ENCODE peak calls at places on chromosomes 6 and 20, in nine cellular contexts. H is suprapubic skin; L is GM23338; F is hypothalamus; S is germinal center; X is activated naive CD4-positive, alpha-beta T cell; D is left cardiac atrium; J is hippocampal formation; P is GM13976. Q is an unnamed sample.

GRCh38 chr6:1864496-1864895 is 254.8 kb downstream of the FOXC1 start:
- DNase-seq in S (no peak), H (no peak), F (no peak), X (no peak), J (no peak), P (no peak), D (no peak), L (peak), Q (no peak)

GRCh38 chr6:135675862-135676261 is 175.6 kb upstream of the PDE7B start:
- DNase-seq in D (no peak), P (peak), J (no peak), L (peak), S (peak), X (no peak), F (no peak), H (no peak), Q (peak)

GRCh38 chr20:36219671-36220220 is 16.5 kb upstream of the AAR2 start:
- DNase-seq in H (no peak), D (no peak), L (no peak), X (no peak), S (no peak), F (peak), J (peak), P (no peak), Q (no peak)

GRCh38 chr6:18897350-18897749 is 510.2 kb downstream of the RNF144B start:
- DNase-seq in D (no peak), J (no peak), X (no peak), P (no peak), S (no peak), F (no peak), L (peak), H (no peak), Q (no peak)

GRCh38 chr20:15742076-15742475 is 831.2 kb downstream of the KIF16B start:
- DNase-seq in L (no peak), D (no peak), S (no peak), J (no peak), F (no peak), P (no peak), H (no peak), X (no peak), Q (no peak)

GRCh38 chr20:23125625-23126191 is 39.6 kb upstream of the CD93 start:
- DNase-seq in S (no peak), D (no peak), F (peak), X (no peak), L (no peak), J (no peak), H (peak), P (no peak), Q (peak)

GRCh38 chr20:2149507-2149906 is 47.9 kb downstream of the STK35 start:
- DNase-seq in S (no peak), D (no peak), F (no peak), J (no peak), X (no peak), L (peak), H (no peak), P (no peak), Q (no peak)

GRCh38 chr6:124699038-124699437 is 263.2 kb upstream of the RNF217 start:
- DNase-seq in J (no peak), F (no peak), L (peak), H (no peak), X (no peak), P (no peak), D (no peak), S (no peak), Q (no peak)

GRCh38 chr20:39778847-39779641 is 816.9 kb downstream of the DHX35 start:
- DNase-seq in S (no peak), L (peak), X (no peak), H (no peak), D (no peak), J (no peak), F (no peak), P (no peak), Q (no peak)

GRCh38 chr6:24766685-24767462 is 7.9 kb upstream of the GMNN start:
- DNase-seq in X (no peak), H (no peak), F (no peak), S (peak), D (no peak), L (no peak), P (peak), J (peak), Q (no peak)

GRCh38 chr6:30748851-30749540 is 4.6 kb upstream of the IER3 start:
- DNase-seq in L (no peak), F (no peak), S (no peak), D (no peak), H (no peak), J (no peak), P (no peak), X (no peak), Q (no peak)

GRCh38 chr6:1609662-1610496 is at the start of gene FOXC1:
- DNase-seq in P (peak), S (peak), L (peak), H (peak), F (peak), X (no peak), J (no peak), D (peak), Q (no peak)